ENCODE peak calls at places on chromosomes 3 and 15, in four cellular contexts. M is GM20000, R is fibroblast of lung, G is MCF 10A. D is an unnamed sample.

GRCh38 chr15:81106560-81106959 is 27.5 kb upstream of the CFAP161 start:
- DNase-seq in M (peak; percentile 69), R (peak; percentile 72), G (peak; percentile 76), D (peak; percentile 69)

GRCh38 chr3:193996641-193997089 is 139.3 kb upstream of the HES1 start:
- DNase-seq in M (no peak), R (peak; percentile 59), G (no peak), D (no peak)

GRCh38 chr15:32956006-32956405 is 238.2 kb downstream of the GREM1 start:
- DNase-seq in M (peak; percentile 32), R (peak; percentile 90), G (peak; percentile 60), D (peak; percentile 29)

GRCh38 chr3:88574210-88574609 is 424.5 kb downstream of the C3orf38 start:
- DNase-seq in M (no peak), R (no peak), G (no peak), D (no peak)

GRCh38 chr15:38699633-38700230 is 135.1 kb upstream of the RASGRP1 start:
- DNase-seq in M (peak; percentile 68), R (peak; percentile 46), G (peak; percentile 72), D (peak; percentile 51)

GRCh38 chr3:50261505-50261904 is 7.4 kb upstream of the SEMA3B start:
- DNase-seq in M (peak; percentile 31), R (no peak), G (no peak), D (peak; percentile 47)

GRCh38 chr3:9399746-9400145 is 2.3 kb downstream of the SETD5 start:
- DNase-seq in M (peak; percentile 31), R (peak; percentile 93), G (peak; percentile 84), D (peak; percentile 20)

GRCh38 chr3:150736903-150737832 is 25.8 kb downstream of the SIAH2 start:
- DNase-seq in M (no peak), R (no peak), G (no peak), D (no peak)

GRCh38 chr3:188746291-188746783 is 425.4 kb upstream of the TPRG1 start:
- DNase-seq in M (no peak), R (no peak), G (no peak), D (no peak)

GRCh38 chr3:30644615-30645014 is 38.2 kb downstream of the TGFBR2 start:
- DNase-seq in M (peak; percentile 21), R (peak; percentile 77), G (peak; percentile 67), D (no peak)

GRCh38 chr3:124772081-124772831 is 42.0 kb downstream of the UMPS start:
- DNase-seq in M (no peak), R (peak; percentile 74), G (no peak), D (no peak)

GRCh38 chr3:141859651-141860050 is 16.8 kb upstream of the ATP1B3 start:
- DNase-seq in M (no peak), R (no peak), G (no peak), D (no peak)

DNA sequence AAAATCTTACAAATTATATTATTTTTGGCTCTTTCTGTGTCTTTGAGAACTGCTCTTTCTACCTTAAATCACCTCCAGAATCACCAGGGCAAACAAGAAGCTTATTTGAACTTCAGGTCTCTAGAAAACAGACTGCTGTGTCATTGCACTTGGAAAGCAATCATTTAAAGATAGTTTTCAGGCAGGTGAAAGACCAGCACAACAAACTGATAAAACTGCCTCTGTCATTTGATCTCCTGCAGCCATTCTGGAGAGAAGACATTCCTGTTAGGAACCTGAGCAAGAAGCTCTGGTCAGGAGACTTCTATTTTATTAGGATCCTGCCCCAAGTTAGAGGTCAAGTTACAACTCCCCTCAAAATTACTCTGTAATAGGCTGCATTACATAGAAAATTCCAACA is 50.7 kb upstream of the AP4E1 start:
- DNase-seq in M (no peak), R (no peak), G (no peak), D (no peak)
- TF ChIP-seq CTCF in M (no peak), R (no peak), G (no peak), D (no peak)

GRCh38 chr3:168049366-168049974 is 46.3 kb downstream of the GOLIM4 start:
- DNase-seq in M (no peak), R (peak; percentile 79), G (no peak), D (no peak)

GRCh38 chr3:168054447-168054846 is 41.3 kb downstream of the GOLIM4 start:
- DNase-seq in M (no peak), R (no peak), G (no peak), D (no peak)

GRCh38 chr3:168051579-168052183 is 44.0 kb downstream of the GOLIM4 start:
- DNase-seq in M (peak; percentile 29), R (peak; percentile 70), G (no peak), D (peak; percentile 32)

GRCh38 chr3:168052517-168052916 is 43.2 kb downstream of the GOLIM4 start:
- DNase-seq in M (no peak), R (no peak), G (no peak), D (no peak)

GRCh38 chr3:168053115-168053514 is 42.6 kb downstream of the GOLIM4 start:
- DNase-seq in M (no peak), R (no peak), G (no peak), D (no peak)
- TF ChIP-seq CTCF in M (no peak), R (peak; percentile 45), G (peak; percentile 12), D (peak; percentile 39)

DNA sequence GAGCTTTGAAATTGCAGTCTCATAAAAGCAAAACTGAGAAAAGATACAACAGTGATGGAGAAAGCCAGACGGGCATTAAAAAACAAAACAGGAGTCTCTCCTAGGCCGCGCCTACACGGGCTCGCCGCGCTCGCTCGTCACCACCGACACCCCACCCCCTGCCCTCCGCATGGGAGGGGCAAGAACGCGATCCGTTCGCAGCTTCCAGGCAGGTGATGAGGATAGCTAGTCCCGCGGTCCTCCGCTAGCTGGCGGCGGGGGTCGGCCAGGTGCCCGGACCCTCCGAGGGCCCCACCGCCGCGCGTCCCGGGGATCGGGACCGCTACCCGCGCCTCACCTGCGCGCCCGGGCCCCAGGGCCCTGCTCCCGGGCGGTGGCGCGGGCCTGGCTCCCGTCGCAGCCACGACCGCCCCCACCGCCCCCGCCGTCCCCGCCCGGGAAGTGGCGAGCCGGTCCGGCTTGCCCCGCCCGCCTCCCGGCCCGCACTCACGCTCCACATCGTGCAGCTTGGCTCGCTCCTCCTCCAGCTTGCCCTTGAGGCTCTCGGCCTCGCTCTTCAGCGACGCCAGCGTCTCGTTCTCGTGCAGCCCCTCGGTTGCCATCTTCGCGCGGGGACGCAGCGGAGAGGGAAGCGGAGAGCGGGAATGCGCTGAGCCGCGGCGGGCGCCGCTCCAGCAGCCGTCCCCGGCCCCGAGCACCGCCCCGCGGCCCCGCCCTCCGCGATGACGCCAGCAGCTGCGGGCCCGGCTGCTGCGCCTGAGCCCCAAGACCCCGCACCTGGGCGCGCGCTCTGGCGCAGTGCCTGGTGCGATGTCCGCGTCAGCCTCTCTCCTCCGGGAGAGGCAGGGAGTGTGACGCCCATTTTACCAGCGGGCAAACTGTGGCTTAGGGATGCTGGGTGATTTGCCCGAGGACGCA is 11.7 kb downstream of the GNB5 start:
- DNase-seq in M (peak; percentile 93), R (peak; percentile 76), G (peak; percentile 87), D (peak; percentile 93)
- TF ChIP-seq CTCF in M (no peak), R (no peak), G (peak; percentile 21), D (no peak)

GRCh38 chr3:97687734-97688133 is 76.8 kb upstream of the ARL6 start:
- DNase-seq in M (no peak), R (no peak), G (no peak), D (no peak)

GRCh38 chr3:97689962-97690361 is 74.6 kb upstream of the ARL6 start:
- DNase-seq in M (no peak), R (no peak), G (no peak), D (no peak)

GRCh38 chr3:97684490-97684889 is 80.1 kb upstream of the ARL6 start:
- DNase-seq in M (no peak), R (no peak), G (no peak), D (no peak)

GRCh38 chr3:97691354-97691753 is 73.2 kb upstream of the ARL6 start:
- DNase-seq in M (no peak), R (no peak), G (no peak), D (no peak)

GRCh38 chr3:97686258-97686657 is 78.3 kb upstream of the ARL6 start:
- DNase-seq in M (no peak), R (no peak), G (no peak), D (no peak)
- TF ChIP-seq CTCF in M (no peak), R (no peak), G (no peak), D (no peak)

GRCh38 chr15:48336940-48337339 is 5.7 kb downstream of the DUT start:
- DNase-seq in M (peak; percentile 29), R (peak; percentile 2), G (peak; percentile 21), D (no peak)
- TF ChIP-seq CTCF in M (no peak), R (peak; percentile 38), G (no peak), D (peak; percentile 48)

D was measured in GM13977.